ENCODE peak calls at places on chromosomes 3 and 15, in nine cellular contexts. R, Q, B, A, D, F, U, K and E are unnamed samples.
A peak's percentile ranks its signal among the peaks of the same experiment; 100 is the strongest.

GRCh38 chr3:2978977-2979732 is 131.0 kb downstream of the IL5RA start:
- DNase-seq in U (no peak), R (no peak), F (no peak), B (no peak), Q (no peak), D (no peak), K (no peak), A (no peak), E (no peak)

GRCh38 chr3:187020376-187020775 is 90.0 kb downstream of the ST6GAL1 start:
- DNase-seq in K (no peak), B (no peak), Q (peak; percentile 73), A (no peak), F (no peak), D (no peak), R (no peak), U (no peak), E (no peak)

GRCh38 chr15:88021601-88022000 is 234.9 kb downstream of the NTRK3 start:
- DNase-seq in Q (no peak), D (no peak), K (no peak), A (no peak), R (no peak), F (no peak), U (no peak), B (no peak), E (no peak)

GRCh38 chr3:41330465-41330864 is 131.2 kb downstream of the CTNNB1 start:
- DNase-seq in R (no peak), B (no peak), F (no peak), Q (no peak), U (no peak), K (no peak), D (no peak), A (no peak), E (no peak)

GRCh38 chr15:20341901-20342605 is 199.5 kb downstream of the GOLGA6L6 start:
- DNase-seq in A (peak; percentile 16), Q (no peak), F (peak; percentile 75), R (peak; percentile 61), B (peak; percentile 89), U (peak; percentile 98), K (no peak), D (no peak), E (peak; percentile 70)

GRCh38 chr3:58521002-58521670 is 15.9 kb downstream of the ACOX2 start:
- DNase-seq in A (no peak), U (no peak), D (no peak), F (no peak), Q (no peak), B (no peak), K (no peak), R (no peak), E (no peak)

GRCh38 chr3:101976473-101976872 is 127.2 kb downstream of the NFKBIZ start:
- DNase-seq in R (peak; percentile 24), B (no peak), F (no peak), A (no peak), D (no peak), K (no peak), U (no peak), Q (no peak), E (no peak)

GRCh38 chr15:62087671-62088360 is 21.0 kb downstream of the C2CD4A start:
- DNase-seq in D (no peak), A (no peak), U (no peak), Q (no peak), K (no peak), R (no peak), B (no peak), F (no peak), E (no peak)

GRCh38 chr3:53045784-53046170 is at the start of gene SFMBT1:
- DNase-seq in K (peak; percentile 78), U (no peak), R (peak; percentile 57), Q (peak; percentile 82), A (peak; percentile 82), B (peak; percentile 56), D (peak; percentile 66), F (peak; percentile 82), E (peak; percentile 72)

GRCh38 chr3:142450881-142451280 is 3.0 kb upstream of the XRN1 start:
- DNase-seq in R (no peak), D (no peak), F (no peak), K (no peak), Q (no peak), U (no peak), B (no peak), A (no peak), E (no peak)

GRCh38 chr3:195570344-195570743 is 13.4 kb downstream of the APOD start:
- DNase-seq in Q (peak; percentile 50), F (no peak), K (no peak), D (no peak), A (no peak), B (no peak), R (no peak), U (no peak), E (no peak)

GRCh38 chr3:80113331-80113730 is 345.5 kb upstream of the ROBO1 start:
- DNase-seq in A (no peak), D (no peak), Q (no peak), U (no peak), F (no peak), R (no peak), K (no peak), B (no peak), E (no peak)

GRCh38 chr3:141426404-141427034 is 58.2 kb downstream of the ZBTB38 start:
- DNase-seq in A (no peak), B (peak; percentile 74), D (no peak), K (peak; percentile 84), F (peak; percentile 92), R (peak; percentile 91), U (peak; percentile 87), Q (no peak), E (peak; percentile 81)
- H3K27ac ChIP-seq in A (no peak overlapping the region), B (peak overlapping the region; percentile 79), D (no peak overlapping the region), K (no peak overlapping the region), F (peak overlapping the region; percentile 85), R (peak overlapping the region; percentile 100), U (peak overlapping the region; percentile 80), Q (no peak overlapping the region), E (peak overlapping the region; percentile 94)

GRCh38 chr3:38524141-38524739 is 28.1 kb downstream of the EXOG start:
- DNase-seq in U (no peak), A (no peak), R (no peak), B (no peak), K (no peak), F (no peak), Q (no peak), D (no peak), E (no peak)

GRCh38 chr3:38533285-38533994 is 37.3 kb downstream of the EXOG start:
- DNase-seq in A (no peak), Q (no peak), U (no peak), R (no peak), D (no peak), F (peak; percentile 91), B (no peak), K (no peak), E (no peak)

GRCh38 chr3:38532529-38532928 is 36.4 kb downstream of the EXOG start:
- DNase-seq in F (no peak), A (no peak), B (no peak), U (no peak), K (no peak), Q (no peak), R (no peak), D (no peak), E (no peak)

GRCh38 chr3:38526792-38527191 is 30.7 kb downstream of the EXOG start:
- DNase-seq in F (no peak), Q (no peak), D (no peak), B (no peak), K (no peak), A (no peak), R (no peak), U (no peak), E (no peak)

DNA sequence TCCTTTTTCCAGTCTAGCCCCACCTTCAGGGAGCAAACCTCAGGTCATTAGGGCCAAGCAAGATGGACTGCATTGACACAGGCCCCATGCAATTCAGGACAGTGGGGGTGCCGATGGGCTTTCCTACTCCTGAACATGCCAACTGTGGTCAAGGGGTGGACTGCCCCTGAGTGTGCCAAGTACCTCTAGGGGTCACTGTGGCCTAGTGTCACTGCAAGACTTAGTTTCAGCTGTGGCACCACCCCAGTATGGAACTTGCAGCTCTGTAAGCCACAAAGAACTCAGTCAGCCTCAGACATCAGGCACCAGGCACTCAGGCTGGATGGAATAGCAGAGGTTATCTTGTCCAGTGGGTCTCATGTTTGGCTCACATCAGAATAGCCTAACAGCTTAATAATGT is 32.3 kb downstream of the EXOG start:
- DNase-seq in K (no peak), F (peak; percentile 46), U (no peak), A (no peak), Q (peak; percentile 4), D (no peak), B (no peak), R (no peak), E (no peak)
- TF ChIP-seq CTCF in K (no peak), F (peak; percentile 39), U (no peak), A (peak; percentile 25), Q (peak; percentile 38), D (no peak), B (no peak), R (no peak), E (peak; percentile 8)

DNA sequence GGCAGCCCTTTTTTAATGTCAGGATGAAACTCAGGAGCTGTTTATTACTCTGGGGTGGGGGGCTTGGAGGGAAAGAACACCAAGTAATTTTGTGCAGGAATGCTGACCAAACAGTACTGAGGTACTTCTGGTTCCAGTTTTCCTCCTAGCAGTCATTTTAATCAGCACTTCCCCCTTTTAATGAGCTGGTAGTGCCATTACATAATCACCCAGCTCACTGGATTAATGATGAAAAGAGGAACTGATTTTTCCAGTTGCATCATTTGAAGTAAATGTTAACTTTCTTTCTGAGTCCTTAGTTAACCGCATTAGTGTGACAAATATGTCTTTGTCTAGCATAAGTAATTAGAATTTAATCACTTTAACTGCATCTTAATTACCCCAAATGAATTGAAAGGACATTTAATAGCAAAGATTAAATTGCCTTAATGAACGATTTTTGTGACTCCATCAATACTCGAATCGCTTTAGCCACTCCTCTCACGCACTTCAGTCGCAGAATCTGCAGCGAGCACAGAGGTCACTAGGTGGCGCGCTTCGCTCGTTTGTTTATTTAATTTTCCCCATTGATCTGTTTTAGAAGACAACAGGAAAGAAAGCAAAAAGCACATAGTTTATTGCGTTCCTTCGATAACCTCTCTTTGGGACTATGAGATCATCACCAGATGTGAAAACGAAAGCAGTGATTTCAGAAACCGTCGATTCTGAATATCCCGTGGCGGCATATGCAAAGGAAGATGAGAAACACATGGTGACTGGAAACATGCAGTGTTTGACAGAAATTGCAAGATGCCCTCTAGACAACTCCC is 9.8 kb downstream of the ONECUT1 start:
- DNase-seq in A (peak; percentile 69), B (peak; percentile 77), D (peak; percentile 45), F (no peak), U (no peak), R (no peak), Q (peak; percentile 71), K (peak; percentile 53), E (peak; percentile 76)
- H3K4me3 ChIP-seq in A (no peak overlapping the region), B (peak overlapping the region; percentile 15), D (no peak overlapping the region), F (peak overlapping the region; percentile 4), U (peak overlapping the region; percentile 15), R (no peak overlapping the region), Q (peak overlapping the region; percentile 41), K (no peak overlapping the region), E (peak overlapping the region; percentile 0)

GRCh38 chr3:189586941-189587687 is 44.1 kb upstream of the TP63 start:
- DNase-seq in B (no peak), A (no peak), F (no peak), D (no peak), R (no peak), K (no peak), U (no peak), Q (no peak), E (no peak)
- H3K27ac ChIP-seq in B (no peak overlapping the region), A (no peak overlapping the region), F (no peak overlapping the region), D (no peak overlapping the region), R (no peak overlapping the region), K (no peak overlapping the region), U (no peak overlapping the region), Q (no peak overlapping the region), E (no peak overlapping the region)